ENCODE peak calls at places on chromosomes 5 and 9, in six cellular contexts. V is coronary artery, H is BJ, F is uterus, P is tibial nerve, U is fibroblast of the aortic adventitia. S is an unnamed sample.

GRCh38 chr5:141734501-141735231 is 52.6 kb upstream of the ARAP3 start:
- DNase-seq in V (no peak), H (no peak), F (peak), P (no peak), U (peak), S (peak)

GRCh38 chr9:72622186-72622585 is 100.8 kb downstream of the TMC1 start:
- DNase-seq in V (no peak), H (no peak), F (no peak), P (no peak), U (no peak), S (no peak)

GRCh38 chr5:78797945-78798731 is 149.6 kb upstream of the LHFPL2 start:
- DNase-seq in V (no peak), H (no peak), F (no peak), P (no peak), U (peak), S (no peak)

GRCh38 chr5:5218396-5218795 is 78.3 kb downstream of the ADAMTS16 start:
- DNase-seq in V (no peak), H (no peak), F (no peak), P (no peak), U (no peak), S (no peak)

GRCh38 chr9:125522328-125522725 is 184.7 kb downstream of the MAPKAP1 start:
- DNase-seq in V (no peak), H (no peak), F (no peak), P (no peak), U (peak), S (no peak)

GRCh38 chr9:89955144-89955543 is 350.3 kb downstream of the GADD45G start:
- DNase-seq in V (no peak), H (no peak), F (no peak), P (no peak), U (no peak), S (no peak)

GRCh38 chr5:133030343-133031005 is 4.1 kb upstream of the ZCCHC10 start:
- DNase-seq in V (no peak), H (no peak), F (no peak), P (no peak), U (no peak), S (no peak)

GRCh38 chr5:109900911-109901627 is 211.3 kb downstream of the MAN2A1 start:
- DNase-seq in V (no peak), H (no peak), F (no peak), P (no peak), U (no peak), S (no peak)

GRCh38 chr9:25994605-25995004 is 316.4 kb upstream of the TUSC1 start:
- DNase-seq in V (no peak), H (no peak), F (no peak), P (no peak), U (no peak), S (no peak)

GRCh38 chr5:159345861-159346260 is 15.6 kb upstream of the IL12B start:
- DNase-seq in V (no peak), H (no peak), F (no peak), P (no peak), U (no peak), S (no peak)

GRCh38 chr9:130561056-130561455 is 18.3 kb upstream of the FUBP3 start:
- DNase-seq in V (no peak), H (no peak), F (no peak), P (no peak), U (no peak), S (no peak)

GRCh38 chr9:130237071-130237470 is 28.5 kb upstream of the HMCN2 start:
- DNase-seq in V (no peak), H (no peak), F (no peak), P (no peak), U (no peak), S (no peak)

GRCh38 chr5:172731286-172732073 is 39.5 kb downstream of the DUSP1 start:
- DNase-seq in V (no peak), H (no peak), F (no peak), P (no peak), U (no peak), S (no peak)

GRCh38 chr9:26131891-26132290 is 453.6 kb upstream of the TUSC1 start:
- DNase-seq in V (no peak), H (no peak), F (no peak), P (no peak), U (peak), S (no peak)

GRCh38 chr5:180352116-180352975 is 790 bp downstream of the GFPT2 start:
- DNase-seq in V (no peak), H (no peak), F (peak), P (peak), U (peak), S (no peak)

GRCh38 chr5:142472306-142472951 is 147.6 kb upstream of the SPRY4 start:
- DNase-seq in V (no peak), H (peak), F (no peak), P (no peak), U (peak), S (no peak)

GRCh38 chr9:110894731-110895130 is 143.5 kb downstream of the LPAR1 start:
- DNase-seq in V (no peak), H (no peak), F (no peak), P (no peak), U (no peak), S (no peak)

GRCh38 chr9:97990259-97990658 is 7.1 kb downstream of the ANP32B start:
- DNase-seq in V (no peak), H (no peak), F (no peak), P (no peak), U (peak), S (no peak)

GRCh38 chr5:151923865-151924264 is 786 bp downstream of the GLRA1 start:
- DNase-seq in V (no peak), H (no peak), F (no peak), P (no peak), U (no peak), S (no peak)

GRCh38 chr5:53965459-53965858 is 344.9 kb downstream of the ARL15 start:
- DNase-seq in V (no peak), H (no peak), F (no peak), P (no peak), U (peak), S (no peak)

GRCh38 chr5:80140496-80140895 is 105.3 kb downstream of the THBS4 start:
- DNase-seq in V (peak), H (no peak), F (no peak), P (no peak), U (no peak), S (no peak)

GRCh38 chr5:38734353-38734752 is 111.5 kb upstream of the OSMR start:
- DNase-seq in V (no peak), H (no peak), F (no peak), P (no peak), U (no peak), S (no peak)

GRCh38 chr5:38467353-38468040 is 88.9 kb downstream of the LIFR start:
- DNase-seq in V (peak), H (no peak), F (peak), P (no peak), U (peak), S (no peak)

GRCh38 chr9:125549465-125550215 is 157.4 kb downstream of the MAPKAP1 start:
- DNase-seq in V (no peak), H (no peak), F (peak), P (peak), U (peak), S (no peak)

GRCh38 chr9:129574911-129575574 is 45.9 kb downstream of the C9orf50 start:
- DNase-seq in V (no peak), H (no peak), F (no peak), P (no peak), U (no peak), S (no peak)

GRCh38 chr9:129250786-129251185 is 72.7 kb upstream of the IER5L start:
- DNase-seq in V (no peak), H (no peak), F (no peak), P (no peak), U (peak), S (no peak)

GRCh38 chr9:124869986-124870560 is 8.1 kb downstream of the ARPC5L start:
- DNase-seq in V (peak), H (no peak), F (no peak), P (no peak), U (no peak), S (no peak)

GRCh38 chr5:174692381-174692780 is 32.0 kb upstream of the MSX2 start:
- DNase-seq in V (no peak), H (no peak), F (no peak), P (no peak), U (no peak), S (no peak)

GRCh38 chr5:174692982-174693422 is 31.4 kb upstream of the MSX2 start:
- DNase-seq in V (no peak), H (no peak), F (no peak), P (no peak), U (no peak), S (no peak)

GRCh38 chr5:174699131-174699530 is 25.3 kb upstream of the MSX2 start:
- DNase-seq in V (peak), H (no peak), F (no peak), P (no peak), U (no peak), S (no peak)

GRCh38 chr5:174693697-174694400 is 30.5 kb upstream of the MSX2 start:
- DNase-seq in V (no peak), H (no peak), F (no peak), P (no peak), U (no peak), S (no peak)

GRCh38 chr5:174698156-174698555 is 26.2 kb upstream of the MSX2 start:
- DNase-seq in V (no peak), H (no peak), F (no peak), P (no peak), U (no peak), S (no peak)
- TF ChIP-seq CTCF in V (no peak), H (no peak), F (no peak), P (no peak), U (no peak), S (no peak)

DNA sequence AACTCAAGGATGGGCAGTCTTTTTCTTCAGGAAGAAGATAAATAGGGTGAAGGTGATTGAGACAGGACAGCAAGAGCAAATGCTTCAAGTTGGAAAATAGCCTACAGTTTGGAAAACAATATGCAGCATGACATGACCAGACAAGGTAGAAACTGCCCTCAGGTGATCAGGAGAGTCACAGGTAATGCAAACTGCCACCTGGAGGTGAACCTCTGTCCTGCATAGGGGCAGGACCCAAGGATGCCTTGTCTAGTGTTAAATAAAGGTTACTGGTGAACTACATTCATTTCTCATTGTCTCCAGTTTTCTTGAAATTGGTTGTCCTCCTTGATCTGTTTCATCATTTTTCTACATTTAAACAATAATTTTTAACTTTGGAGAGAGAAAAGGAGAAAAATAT is 232.1 kb downstream of the SEMA5A start:
- DNase-seq in V (no peak), H (no peak), F (no peak), P (no peak), U (no peak), S (no peak)
- TF ChIP-seq CTCF in V (no peak), H (no peak), F (no peak), P (no peak), U (no peak), S (no peak)

GRCh38 chr9:2622361-2623045 is 916 bp downstream of the VLDLR start:
- DNase-seq in V (peak), H (no peak), F (peak), P (no peak), U (peak), S (peak)

GRCh38 chr9:2623046-2623865 is 1.7 kb downstream of the VLDLR start:
- DNase-seq in V (peak), H (no peak), F (peak), P (no peak), U (peak), S (peak)

GRCh38 chr9:2621678-2622360 is at the start of gene VLDLR:
- DNase-seq in V (peak), H (no peak), F (peak), P (no peak), U (peak), S (peak)

GRCh38 chr9:2618289-2618688 is 3.3 kb upstream of the VLDLR start:
- DNase-seq in V (no peak), H (no peak), F (no peak), P (no peak), U (no peak), S (no peak)

DNA sequence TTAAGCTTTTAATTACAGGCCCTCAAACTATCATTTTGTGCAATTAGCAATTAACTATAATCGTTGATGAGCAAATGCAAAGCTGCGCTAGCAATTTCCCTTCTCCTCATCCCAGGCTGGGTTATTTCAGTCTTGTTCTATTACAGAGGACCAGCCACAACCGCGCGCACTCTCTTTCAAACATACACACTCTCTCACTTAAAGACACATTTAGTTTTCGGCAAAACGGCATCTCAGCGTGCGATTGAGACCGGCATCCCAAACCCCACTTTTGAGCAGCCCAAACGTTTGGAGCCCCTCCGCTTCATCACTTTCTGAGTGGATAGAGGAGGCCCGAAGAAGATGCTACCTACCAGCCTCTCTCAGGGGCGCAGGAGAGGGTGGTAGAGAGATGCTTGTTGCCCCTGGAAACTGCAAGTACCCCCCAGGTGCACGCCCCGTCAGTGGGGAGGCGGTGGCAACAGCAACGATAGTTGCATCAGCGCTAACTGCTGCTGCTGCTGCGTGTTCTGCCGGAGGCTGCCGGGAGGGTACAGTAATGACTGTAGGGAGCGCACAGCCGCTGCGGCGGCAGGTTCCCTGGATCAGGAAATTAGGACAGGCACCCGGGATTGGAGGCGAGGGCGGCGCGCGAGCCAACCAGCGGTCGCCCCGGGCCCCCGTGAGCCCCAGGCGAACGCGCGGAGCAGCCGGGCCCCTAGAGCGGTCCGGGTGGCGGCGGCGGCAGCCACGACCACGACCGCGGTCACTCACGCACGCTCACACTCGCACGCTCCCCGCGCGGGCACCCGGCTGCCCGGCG is 510 bp upstream of the VLDLR start:
- DNase-seq in V (peak), H (peak), F (peak), P (no peak), U (peak), S (peak)
- TF ChIP-seq CTCF in V (no peak), H (peak), F (no peak), P (no peak), U (peak), S (no peak)

GRCh38 chr5:14326035-14326909 is 183.1 kb downstream of the TRIO start:
- DNase-seq in V (no peak), H (no peak), F (no peak), P (no peak), U (no peak), S (no peak)
- TF ChIP-seq CTCF in V (no peak), H (peak), F (no peak), P (no peak), U (no peak), S (no peak)

S was measured in mesothelial cell of epicardium.